ENCODE peak calls at places on chromosomes 6 and 20, in seven cellular contexts. One of them, this sample, is unnamed.

GRCh38 chr6:21533678-21534077 is 59.9 kb upstream of the SOX4 start:
- DNase-seq in CD8-positive, alpha-beta memory T cell: no peak
- DNase-seq in aorta: no peak
- DNase-seq in prostate gland: no peak
- DNase-seq in heart right ventricle: no peak
- DNase-seq in GM23248: no peak
- DNase-seq in CD8-positive, alpha-beta T cell: no peak
- DNase-seq in this sample: no peak

GRCh38 chr6:123316733-123317323 is 319.9 kb downstream of the TRDN start:
- DNase-seq in CD8-positive, alpha-beta T cell: no peak
- DNase-seq in heart right ventricle: no peak
- DNase-seq in CD8-positive, alpha-beta memory T cell: no peak
- DNase-seq in prostate gland: no peak
- DNase-seq in GM23248: peak; percentile 39
- DNase-seq in aorta: no peak
- DNase-seq in this sample: no peak

GRCh38 chr6:158628542-158628941 is 16.0 kb downstream of the DYNLT1 start:
- DNase-seq in aorta: no peak
- DNase-seq in heart right ventricle: no peak
- DNase-seq in prostate gland: no peak
- DNase-seq in GM23248: no peak
- DNase-seq in CD8-positive, alpha-beta T cell: no peak
- DNase-seq in CD8-positive, alpha-beta memory T cell: no peak
- DNase-seq in this sample: no peak

GRCh38 chr6:169926617-169927417 is 175.4 kb downstream of the ERMARD start:
- DNase-seq in aorta: no peak
- DNase-seq in heart right ventricle: no peak
- DNase-seq in prostate gland: no peak
- DNase-seq in CD8-positive, alpha-beta memory T cell: no peak
- DNase-seq in CD8-positive, alpha-beta T cell: no peak
- DNase-seq in GM23248: no peak
- DNase-seq in this sample: no peak

GRCh38 chr20:62860924-62861691 is 514 bp downstream of the TCFL5 start:
- DNase-seq in GM23248: peak; percentile 64
- DNase-seq in heart right ventricle: no peak
- DNase-seq in CD8-positive, alpha-beta memory T cell: peak; percentile 64
- DNase-seq in prostate gland: no peak
- DNase-seq in aorta: peak; percentile 79
- DNase-seq in CD8-positive, alpha-beta T cell: peak; percentile 29
- DNase-seq in this sample: peak; percentile 54

GRCh38 chr6:66128238-66128637 is 421.2 kb upstream of the EYS start:
- DNase-seq in prostate gland: no peak
- DNase-seq in heart right ventricle: no peak
- DNase-seq in CD8-positive, alpha-beta T cell: no peak
- DNase-seq in GM23248: no peak
- DNase-seq in CD8-positive, alpha-beta memory T cell: no peak
- DNase-seq in aorta: no peak
- DNase-seq in this sample: no peak

GRCh38 chr6:25312703-25313102 is 33.5 kb downstream of the CARMIL1 start:
- DNase-seq in prostate gland: no peak
- DNase-seq in GM23248: peak; percentile 73
- DNase-seq in CD8-positive, alpha-beta memory T cell: no peak
- DNase-seq in aorta: no peak
- DNase-seq in heart right ventricle: no peak
- DNase-seq in CD8-positive, alpha-beta T cell: no peak
- DNase-seq in this sample: peak; percentile 16

GRCh38 chr6:129440691-129441090 is 269.3 kb downstream of the ARHGAP18 start:
- DNase-seq in aorta: no peak
- DNase-seq in GM23248: no peak
- DNase-seq in prostate gland: no peak
- DNase-seq in CD8-positive, alpha-beta T cell: no peak
- DNase-seq in CD8-positive, alpha-beta memory T cell: no peak
- DNase-seq in heart right ventricle: no peak
- DNase-seq in this sample: peak; percentile 70

GRCh38 chr20:32562495-32562911 is 22.6 kb downstream of the NOL4L start:
- DNase-seq in CD8-positive, alpha-beta T cell: no peak
- DNase-seq in CD8-positive, alpha-beta memory T cell: no peak
- DNase-seq in GM23248: no peak
- DNase-seq in heart right ventricle: no peak
- DNase-seq in prostate gland: no peak
- DNase-seq in aorta: no peak
- DNase-seq in this sample: no peak

GRCh38 chr6:162385980-162386379 is 341.6 kb downstream of the PRKN start:
- DNase-seq in prostate gland: no peak
- DNase-seq in CD8-positive, alpha-beta memory T cell: no peak
- DNase-seq in aorta: no peak
- DNase-seq in CD8-positive, alpha-beta T cell: no peak
- DNase-seq in GM23248: peak; percentile 39
- DNase-seq in heart right ventricle: no peak
- DNase-seq in this sample: no peak

GRCh38 chr20:23082846-23083552 is 3.1 kb downstream of the CD93 start:
- DNase-seq in aorta: no peak
- DNase-seq in CD8-positive, alpha-beta memory T cell: no peak
- DNase-seq in CD8-positive, alpha-beta T cell: no peak
- DNase-seq in prostate gland: peak; percentile 30
- DNase-seq in heart right ventricle: peak; percentile 75
- DNase-seq in GM23248: no peak
- DNase-seq in this sample: no peak

GRCh38 chr6:100267721-100268123 is 197.0 kb downstream of the SIM1 start:
- DNase-seq in heart right ventricle: no peak
- DNase-seq in CD8-positive, alpha-beta T cell: no peak
- DNase-seq in CD8-positive, alpha-beta memory T cell: no peak
- DNase-seq in aorta: no peak
- DNase-seq in prostate gland: no peak
- DNase-seq in GM23248: peak; percentile 9
- DNase-seq in this sample: no peak

GRCh38 chr6:157428418-157429202 is 47.6 kb downstream of the ZDHHC14 start:
- DNase-seq in GM23248: peak; percentile 7
- DNase-seq in prostate gland: peak; percentile 40
- DNase-seq in aorta: no peak
- DNase-seq in heart right ventricle: no peak
- DNase-seq in CD8-positive, alpha-beta T cell: no peak
- DNase-seq in CD8-positive, alpha-beta memory T cell: no peak
- DNase-seq in this sample: no peak

GRCh38 chr6:161215193-161215592 is 58.7 kb downstream of the AGPAT4 start:
- DNase-seq in aorta: no peak
- DNase-seq in GM23248: peak; percentile 95
- DNase-seq in CD8-positive, alpha-beta T cell: no peak
- DNase-seq in CD8-positive, alpha-beta memory T cell: no peak
- DNase-seq in heart right ventricle: no peak
- DNase-seq in prostate gland: no peak
- DNase-seq in this sample: no peak

GRCh38 chr20:48719598-48720255 is 108.1 kb downstream of the PREX1 start:
- DNase-seq in heart right ventricle: no peak
- DNase-seq in CD8-positive, alpha-beta memory T cell: no peak
- DNase-seq in aorta: no peak
- DNase-seq in CD8-positive, alpha-beta T cell: no peak
- DNase-seq in GM23248: no peak
- DNase-seq in prostate gland: no peak
- DNase-seq in this sample: no peak

GRCh38 chr20:48720256-48721020 is 107.4 kb downstream of the PREX1 start:
- DNase-seq in prostate gland: no peak
- DNase-seq in aorta: peak; percentile 51
- DNase-seq in heart right ventricle: no peak
- DNase-seq in CD8-positive, alpha-beta T cell: no peak
- DNase-seq in GM23248: peak; percentile 34
- DNase-seq in CD8-positive, alpha-beta memory T cell: no peak
- DNase-seq in this sample: no peak

GRCh38 chr20:48722002-48722731 is 105.6 kb downstream of the PREX1 start:
- DNase-seq in GM23248: peak; percentile 83
- DNase-seq in prostate gland: no peak
- DNase-seq in aorta: peak; percentile 83
- DNase-seq in heart right ventricle: no peak
- DNase-seq in CD8-positive, alpha-beta T cell: no peak
- DNase-seq in CD8-positive, alpha-beta memory T cell: no peak
- DNase-seq in this sample: no peak

GRCh38 chr20:48722737-48723191 is 105.0 kb downstream of the PREX1 start:
- DNase-seq in prostate gland: peak; percentile 32
- DNase-seq in CD8-positive, alpha-beta memory T cell: no peak
- DNase-seq in heart right ventricle: no peak
- DNase-seq in CD8-positive, alpha-beta T cell: no peak
- DNase-seq in aorta: peak; percentile 85
- DNase-seq in GM23248: peak; percentile 88
- DNase-seq in this sample: peak; percentile 80

DNA sequence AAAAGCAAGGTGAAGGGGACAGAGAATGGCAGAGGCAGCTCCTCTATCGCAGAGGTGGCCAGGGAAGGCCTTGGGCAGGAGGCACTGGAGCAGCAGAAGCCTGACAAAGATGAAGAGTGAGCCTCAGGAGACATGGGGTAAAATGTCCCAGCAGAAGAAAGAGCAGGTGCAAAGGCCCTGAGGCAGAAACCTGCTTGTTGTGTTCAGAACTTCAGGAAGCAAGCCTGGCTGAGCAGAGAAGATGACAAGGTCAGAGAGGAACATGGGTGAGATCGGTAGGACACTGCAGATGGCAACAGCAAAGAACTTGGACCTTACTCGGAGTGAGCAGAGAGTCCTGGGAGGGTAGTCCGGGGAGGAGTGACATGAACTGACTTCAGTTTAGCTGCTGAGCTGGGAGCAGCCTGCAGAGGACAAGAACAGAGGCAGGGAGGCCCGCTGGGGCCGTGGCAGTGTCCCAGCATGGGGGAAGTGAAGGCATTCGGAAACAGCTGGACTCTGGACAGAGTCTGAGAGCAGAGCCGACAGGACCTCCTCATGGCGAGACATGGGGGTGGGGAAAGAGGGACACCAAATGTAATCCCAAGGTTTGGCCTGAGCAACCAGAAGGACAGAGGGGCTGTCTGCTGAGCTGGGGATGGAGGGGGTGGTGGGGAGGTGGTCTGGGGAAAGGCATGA is 106.3 kb downstream of the PREX1 start:
- DNase-seq in CD8-positive, alpha-beta memory T cell: no peak
- DNase-seq in heart right ventricle: no peak
- DNase-seq in prostate gland: no peak
- DNase-seq in CD8-positive, alpha-beta T cell: no peak
- DNase-seq in aorta: peak; percentile 72
- DNase-seq in GM23248: no peak
- DNase-seq in this sample: no peak
- H3K4me1 ChIP-seq in CD8-positive, alpha-beta memory T cell: peaks cover 65% of the 10 kb centered on the region
- H3K4me1 ChIP-seq in heart right ventricle: peaks cover 31% of the 10 kb centered on the region
- H3K4me1 ChIP-seq in prostate gland: no peaks in the 10 kb centered on the region
- H3K4me1 ChIP-seq in CD8-positive, alpha-beta T cell: peaks cover 74% of the 10 kb centered on the region
- H3K4me1 ChIP-seq in aorta: peaks cover 5% of the 10 kb centered on the region
- H3K4me1 ChIP-seq in GM23248: peaks cover 23% of the 10 kb centered on the region
- H3K4me1 ChIP-seq in this sample: peaks cover 71% of the 10 kb centered on the region

GRCh38 chr20:12409501-12409900 is 491.8 kb downstream of the BTBD3 start:
- DNase-seq in aorta: no peak
- DNase-seq in GM23248: no peak
- DNase-seq in CD8-positive, alpha-beta memory T cell: no peak
- DNase-seq in prostate gland: no peak
- DNase-seq in CD8-positive, alpha-beta T cell: no peak
- DNase-seq in heart right ventricle: no peak
- DNase-seq in this sample: no peak
- H3K9me3 ChIP-seq in aorta: peaks cover 5% of the 10 kb centered on the region
- H3K9me3 ChIP-seq in GM23248: no peaks in the 10 kb centered on the region
- H3K9me3 ChIP-seq in CD8-positive, alpha-beta memory T cell: no peaks in the 10 kb centered on the region
- H3K9me3 ChIP-seq in prostate gland: no peaks in the 10 kb centered on the region
- H3K9me3 ChIP-seq in CD8-positive, alpha-beta T cell: peaks cover 3% of the 10 kb centered on the region
- H3K9me3 ChIP-seq in heart right ventricle: no peaks in the 10 kb centered on the region
- H3K9me3 ChIP-seq in this sample: no peaks in the 10 kb centered on the region

GRCh38 chr20:1183153-1183552 is 1.6 kb downstream of the TMEM74B start:
- DNase-seq in aorta: no peak
- DNase-seq in CD8-positive, alpha-beta memory T cell: no peak
- DNase-seq in CD8-positive, alpha-beta T cell: no peak
- DNase-seq in prostate gland: no peak
- DNase-seq in heart right ventricle: no peak
- DNase-seq in GM23248: no peak
- DNase-seq in this sample: no peak

GRCh38 chr20:1185781-1186334 is 1.1 kb upstream of the TMEM74B start:
- DNase-seq in heart right ventricle: peak; percentile 48
- DNase-seq in CD8-positive, alpha-beta memory T cell: peak; percentile 10
- DNase-seq in prostate gland: peak; percentile 21
- DNase-seq in CD8-positive, alpha-beta T cell: peak; percentile 23
- DNase-seq in GM23248: peak; percentile 69
- DNase-seq in aorta: no peak
- DNase-seq in this sample: peak; percentile 33

GRCh38 chr20:1184638-1185315 is at the start of gene TMEM74B:
- DNase-seq in GM23248: peak; percentile 25
- DNase-seq in CD8-positive, alpha-beta memory T cell: no peak
- DNase-seq in CD8-positive, alpha-beta T cell: no peak
- DNase-seq in prostate gland: no peak
- DNase-seq in heart right ventricle: no peak
- DNase-seq in aorta: no peak
- DNase-seq in this sample: no peak

GRCh38 chr20:1185316-1185741 is 548 bp upstream of the TMEM74B start:
- DNase-seq in aorta: no peak
- DNase-seq in CD8-positive, alpha-beta T cell: no peak
- DNase-seq in GM23248: peak; percentile 21
- DNase-seq in prostate gland: no peak
- DNase-seq in heart right ventricle: no peak
- DNase-seq in CD8-positive, alpha-beta memory T cell: no peak
- DNase-seq in this sample: no peak

GRCh38 chr20:1184260-1184637 is 532 bp downstream of the TMEM74B start:
- DNase-seq in GM23248: no peak
- DNase-seq in heart right ventricle: no peak
- DNase-seq in CD8-positive, alpha-beta memory T cell: no peak
- DNase-seq in prostate gland: no peak
- DNase-seq in aorta: no peak
- DNase-seq in CD8-positive, alpha-beta T cell: no peak
- DNase-seq in this sample: no peak
- H3K4me3 ChIP-seq in GM23248: no peak overlapping the region
- H3K4me3 ChIP-seq in heart right ventricle: peak overlapping the region; percentile 56
- H3K4me3 ChIP-seq in CD8-positive, alpha-beta memory T cell: no peak overlapping the region
- H3K4me3 ChIP-seq in prostate gland: no peak overlapping the region
- H3K4me3 ChIP-seq in aorta: no peak overlapping the region
- H3K4me3 ChIP-seq in CD8-positive, alpha-beta T cell: no peak overlapping the region
- H3K4me3 ChIP-seq in this sample: no peak overlapping the region

DNA sequence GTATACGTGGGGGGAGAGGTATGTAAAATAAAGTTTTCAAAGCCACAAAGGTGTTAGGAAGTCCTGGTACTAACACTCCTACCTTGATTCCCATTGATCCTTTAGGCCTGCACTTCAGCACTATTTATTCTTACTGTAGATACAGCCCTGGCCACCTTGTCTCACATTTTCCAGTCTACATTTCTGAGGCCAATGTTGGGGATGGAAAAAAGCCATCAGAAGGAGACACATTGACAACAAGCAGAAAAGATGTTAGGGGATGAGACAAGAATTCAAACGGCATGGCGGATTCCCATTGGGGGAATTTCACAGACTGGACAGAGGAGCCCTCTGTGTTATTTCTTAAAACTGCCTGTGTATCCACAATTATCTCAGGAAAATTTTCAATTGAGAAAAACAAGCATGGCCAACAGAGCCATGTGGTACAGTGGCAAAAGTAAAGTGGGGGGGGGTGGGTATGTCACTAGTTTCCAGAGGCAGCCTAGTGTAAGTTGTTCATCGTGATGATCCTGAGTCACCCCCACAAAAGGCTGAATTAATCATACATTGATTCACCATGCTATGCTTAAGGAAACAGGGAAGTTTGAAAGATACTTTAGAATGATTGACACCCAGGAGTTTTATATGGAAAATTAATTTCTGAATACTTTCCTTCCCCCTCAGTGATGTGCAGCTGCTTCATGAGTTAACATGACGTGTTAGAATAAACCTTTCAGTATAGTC is 40.5 kb downstream of the RREB1 start:
- DNase-seq in CD8-positive, alpha-beta T cell: no peak
- DNase-seq in CD8-positive, alpha-beta memory T cell: no peak
- DNase-seq in aorta: no peak
- DNase-seq in heart right ventricle: no peak
- DNase-seq in prostate gland: no peak
- DNase-seq in GM23248: peak; percentile 92
- DNase-seq in this sample: no peak
- H3K4me1 ChIP-seq in CD8-positive, alpha-beta T cell: peaks cover 39% of the 10 kb centered on the region
- H3K4me1 ChIP-seq in CD8-positive, alpha-beta memory T cell: peaks cover 55% of the 10 kb centered on the region
- H3K4me1 ChIP-seq in aorta: peaks cover 3% of the 10 kb centered on the region
- H3K4me1 ChIP-seq in heart right ventricle: peaks cover 84% of the 10 kb centered on the region
- H3K4me1 ChIP-seq in prostate gland: peaks cover 23% of the 10 kb centered on the region
- H3K4me1 ChIP-seq in GM23248: peaks cover 81% of the 10 kb centered on the region
- H3K4me1 ChIP-seq in this sample: peaks cover 37% of the 10 kb centered on the region